ENCODE peak calls at places on chromosome 5, in nine cellular contexts. One of them, this sample, is unnamed.

GRCh38 chr5:144206136-144206535 is 35.5 kb downstream of the KCTD16 start:
- DNase-seq in A549: no peak
- DNase-seq in bronchial epithelial cell: peak
- DNase-seq in fibroblast of villous mesenchyme: no peak
- DNase-seq in PC-3: no peak
- DNase-seq in ovary: no peak
- DNase-seq in breast epithelium: no peak
- DNase-seq in fibroblast of lung: peak
- DNase-seq in GM06990: no peak
- DNase-seq in this sample: peak

GRCh38 chr5:32275421-32275765 is 37.3 kb downstream of the MTMR12 start:
- DNase-seq in A549: no peak
- DNase-seq in bronchial epithelial cell: no peak
- DNase-seq in fibroblast of villous mesenchyme: no peak
- DNase-seq in PC-3: no peak
- DNase-seq in ovary: no peak
- DNase-seq in breast epithelium: no peak
- DNase-seq in fibroblast of lung: no peak
- DNase-seq in GM06990: no peak
- DNase-seq in this sample: peak

GRCh38 chr5:98934581-98934980 is 5.8 kb upstream of the CHD1 start:
- DNase-seq in A549: no peak
- DNase-seq in bronchial epithelial cell: peak
- DNase-seq in fibroblast of villous mesenchyme: peak
- DNase-seq in PC-3: peak
- DNase-seq in ovary: no peak
- DNase-seq in breast epithelium: no peak
- DNase-seq in fibroblast of lung: peak
- DNase-seq in GM06990: no peak
- DNase-seq in this sample: peak

GRCh38 chr5:31993182-31993961 is 180.7 kb downstream of the GOLPH3 start:
- DNase-seq in A549: no peak
- DNase-seq in bronchial epithelial cell: no peak
- DNase-seq in fibroblast of villous mesenchyme: peak
- DNase-seq in PC-3: no peak
- DNase-seq in ovary: no peak
- DNase-seq in breast epithelium: no peak
- DNase-seq in fibroblast of lung: peak
- DNase-seq in GM06990: peak
- DNase-seq in this sample: peak

GRCh38 chr5:146706321-146706972 is 172.1 kb downstream of the PPP2R2B start:
- DNase-seq in A549: no peak
- DNase-seq in bronchial epithelial cell: no peak
- DNase-seq in fibroblast of villous mesenchyme: no peak
- DNase-seq in PC-3: no peak
- DNase-seq in ovary: no peak
- DNase-seq in breast epithelium: no peak
- DNase-seq in fibroblast of lung: no peak
- DNase-seq in GM06990: no peak
- DNase-seq in this sample: no peak

GRCh38 chr5:64165500-64166200 is at the start of gene RNF180:
- DNase-seq in A549: peak
- DNase-seq in bronchial epithelial cell: peak
- DNase-seq in fibroblast of villous mesenchyme: peak
- DNase-seq in PC-3: peak
- DNase-seq in ovary: peak
- DNase-seq in breast epithelium: peak
- DNase-seq in fibroblast of lung: peak
- DNase-seq in GM06990: peak
- DNase-seq in this sample: peak

GRCh38 chr5:148379340-148379739 is 4.4 kb upstream of the FBXO38 start:
- DNase-seq in A549: no peak
- DNase-seq in bronchial epithelial cell: no peak
- DNase-seq in fibroblast of villous mesenchyme: no peak
- DNase-seq in PC-3: no peak
- DNase-seq in ovary: no peak
- DNase-seq in breast epithelium: no peak
- DNase-seq in fibroblast of lung: no peak
- DNase-seq in GM06990: no peak
- DNase-seq in this sample: no peak

GRCh38 chr5:93078082-93079038 is 502.7 kb downstream of the NR2F1-AS1 start:
- DNase-seq in A549: peak
- DNase-seq in bronchial epithelial cell: peak
- DNase-seq in fibroblast of villous mesenchyme: peak
- DNase-seq in PC-3: peak
- DNase-seq in ovary: peak
- DNase-seq in breast epithelium: peak
- DNase-seq in fibroblast of lung: peak
- DNase-seq in GM06990: peak
- DNase-seq in this sample: peak

GRCh38 chr5:180618830-180619562 is 27.7 kb upstream of the SCGB3A1 start:
- DNase-seq in A549: peak
- DNase-seq in bronchial epithelial cell: no peak
- DNase-seq in fibroblast of villous mesenchyme: peak
- DNase-seq in PC-3: no peak
- DNase-seq in ovary: no peak
- DNase-seq in breast epithelium: no peak
- DNase-seq in fibroblast of lung: peak
- DNase-seq in GM06990: no peak
- DNase-seq in this sample: peak

GRCh38 chr5:136006767-136007251 is 22.0 kb upstream of the TGFBI start:
- DNase-seq in A549: peak
- DNase-seq in bronchial epithelial cell: peak
- DNase-seq in fibroblast of villous mesenchyme: no peak
- DNase-seq in PC-3: peak
- DNase-seq in ovary: no peak
- DNase-seq in breast epithelium: no peak
- DNase-seq in fibroblast of lung: peak
- DNase-seq in GM06990: no peak
- DNase-seq in this sample: peak

GRCh38 chr5:64000096-64000495 is 37.9 kb upstream of the HTR1A start:
- DNase-seq in A549: no peak
- DNase-seq in bronchial epithelial cell: no peak
- DNase-seq in fibroblast of villous mesenchyme: no peak
- DNase-seq in PC-3: no peak
- DNase-seq in ovary: no peak
- DNase-seq in breast epithelium: no peak
- DNase-seq in fibroblast of lung: no peak
- DNase-seq in GM06990: no peak
- DNase-seq in this sample: no peak

GRCh38 chr5:138450971-138451370 is 12.1 kb downstream of the REEP2 start:
- DNase-seq in A549: no peak
- DNase-seq in bronchial epithelial cell: no peak
- DNase-seq in fibroblast of villous mesenchyme: no peak
- DNase-seq in PC-3: no peak
- DNase-seq in ovary: no peak
- DNase-seq in breast epithelium: no peak
- DNase-seq in fibroblast of lung: no peak
- DNase-seq in GM06990: no peak
- DNase-seq in this sample: no peak

DNA sequence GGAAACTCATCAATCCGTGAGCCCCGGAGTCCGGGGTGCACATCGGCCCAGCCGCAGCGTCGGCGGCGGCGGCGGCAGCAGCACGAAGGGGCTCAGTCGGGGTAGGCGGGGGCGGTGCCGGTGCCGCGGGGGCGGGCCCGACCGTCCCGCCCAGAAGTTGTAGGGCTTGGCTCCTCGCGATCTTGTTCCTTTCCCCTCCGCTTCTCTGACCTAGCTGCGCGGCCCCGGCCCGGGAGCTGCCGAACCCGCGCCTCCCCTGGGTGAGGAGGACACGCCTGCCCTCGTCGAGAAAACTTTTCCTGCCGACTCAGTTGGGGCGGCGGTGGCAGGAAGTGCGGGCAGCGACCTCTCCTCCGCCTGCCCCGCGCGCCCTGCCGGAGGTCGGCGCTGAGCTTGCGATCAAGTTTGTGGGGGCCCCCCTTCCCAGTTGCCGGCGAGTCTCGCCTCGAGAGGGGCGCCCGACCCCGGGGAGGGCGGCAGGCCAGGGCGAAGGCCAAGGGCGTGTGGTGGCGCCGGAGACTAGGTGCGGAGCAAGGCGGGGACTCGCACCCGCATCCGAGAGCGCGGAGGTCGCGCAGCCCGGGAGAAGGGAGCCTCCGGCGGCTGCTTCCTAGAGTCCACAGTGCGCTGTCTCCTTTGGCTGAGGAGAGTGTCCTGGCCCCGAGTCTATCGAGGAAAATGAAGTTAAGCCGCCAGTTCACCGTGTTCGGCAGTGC is at the start of gene MAN2A1:
- DNase-seq in A549: peak
- DNase-seq in bronchial epithelial cell: peak
- DNase-seq in fibroblast of villous mesenchyme: peak
- DNase-seq in PC-3: peak
- DNase-seq in ovary: peak
- DNase-seq in breast epithelium: peak
- DNase-seq in fibroblast of lung: peak
- DNase-seq in GM06990: peak
- DNase-seq in this sample: peak
- H3K4me3 ChIP-seq in A549: peak
- H3K4me3 ChIP-seq in bronchial epithelial cell: peak
- H3K4me3 ChIP-seq in fibroblast of villous mesenchyme: peak
- H3K4me3 ChIP-seq in PC-3: peak
- H3K4me3 ChIP-seq in ovary: peak
- H3K4me3 ChIP-seq in breast epithelium: peak
- H3K4me3 ChIP-seq in fibroblast of lung: peak
- H3K4me3 ChIP-seq in GM06990: peak
- H3K4me3 ChIP-seq in this sample: peak

GRCh38 chr5:16557477-16557876 is 59.3 kb downstream of the RETREG1 start:
- DNase-seq in A549: no peak
- DNase-seq in bronchial epithelial cell: no peak
- DNase-seq in fibroblast of villous mesenchyme: no peak
- DNase-seq in PC-3: no peak
- DNase-seq in ovary: no peak
- DNase-seq in breast epithelium: no peak
- DNase-seq in fibroblast of lung: no peak
- DNase-seq in GM06990: no peak
- DNase-seq in this sample: no peak

GRCh38 chr5:16564468-16564867 is 52.3 kb downstream of the RETREG1 start:
- DNase-seq in A549: no peak
- DNase-seq in bronchial epithelial cell: no peak
- DNase-seq in fibroblast of villous mesenchyme: no peak
- DNase-seq in PC-3: no peak
- DNase-seq in ovary: no peak
- DNase-seq in breast epithelium: no peak
- DNase-seq in fibroblast of lung: no peak
- DNase-seq in GM06990: no peak
- DNase-seq in this sample: no peak

GRCh38 chr5:16561660-16562059 is 55.1 kb downstream of the RETREG1 start:
- DNase-seq in A549: no peak
- DNase-seq in bronchial epithelial cell: no peak
- DNase-seq in fibroblast of villous mesenchyme: no peak
- DNase-seq in PC-3: no peak
- DNase-seq in ovary: no peak
- DNase-seq in breast epithelium: no peak
- DNase-seq in fibroblast of lung: no peak
- DNase-seq in GM06990: no peak
- DNase-seq in this sample: no peak

GRCh38 chr5:16554110-16554509 is 62.7 kb downstream of the RETREG1 start:
- DNase-seq in A549: no peak
- DNase-seq in bronchial epithelial cell: no peak
- DNase-seq in fibroblast of villous mesenchyme: no peak
- DNase-seq in PC-3: no peak
- DNase-seq in ovary: no peak
- DNase-seq in breast epithelium: no peak
- DNase-seq in fibroblast of lung: no peak
- DNase-seq in GM06990: no peak
- DNase-seq in this sample: no peak

GRCh38 chr5:16558984-16559629 is 57.7 kb downstream of the RETREG1 start:
- DNase-seq in A549: no peak
- DNase-seq in bronchial epithelial cell: no peak
- DNase-seq in fibroblast of villous mesenchyme: no peak
- DNase-seq in PC-3: no peak
- DNase-seq in ovary: no peak
- DNase-seq in breast epithelium: no peak
- DNase-seq in fibroblast of lung: no peak
- DNase-seq in GM06990: no peak
- DNase-seq in this sample: no peak
- TF ChIP-seq CTCF in A549: no peak
- TF ChIP-seq CTCF in bronchial epithelial cell: peak
- TF ChIP-seq CTCF in fibroblast of villous mesenchyme: no peak
- TF ChIP-seq CTCF in PC-3: no peak
- TF ChIP-seq CTCF in ovary: no peak
- TF ChIP-seq CTCF in breast epithelium: no peak
- TF ChIP-seq CTCF in fibroblast of lung: peak
- TF ChIP-seq CTCF in GM06990: no peak
- TF ChIP-seq CTCF in this sample: no peak

GRCh38 chr5:111071413-111071812 is at the start of gene TSLP:
- DNase-seq in A549: no peak
- DNase-seq in bronchial epithelial cell: no peak
- DNase-seq in fibroblast of villous mesenchyme: no peak
- DNase-seq in PC-3: no peak
- DNase-seq in ovary: no peak
- DNase-seq in breast epithelium: no peak
- DNase-seq in fibroblast of lung: no peak
- DNase-seq in GM06990: no peak
- DNase-seq in this sample: no peak

GRCh38 chr5:111072949-111073682 is 1.6 kb downstream of the TSLP start:
- DNase-seq in A549: peak
- DNase-seq in bronchial epithelial cell: no peak
- DNase-seq in fibroblast of villous mesenchyme: peak
- DNase-seq in PC-3: no peak
- DNase-seq in ovary: no peak
- DNase-seq in breast epithelium: peak
- DNase-seq in fibroblast of lung: peak
- DNase-seq in GM06990: peak
- DNase-seq in this sample: no peak

GRCh38 chr5:111075520-111075919 is 4.0 kb downstream of the TSLP start:
- DNase-seq in A549: no peak
- DNase-seq in bronchial epithelial cell: peak
- DNase-seq in fibroblast of villous mesenchyme: peak
- DNase-seq in PC-3: peak
- DNase-seq in ovary: no peak
- DNase-seq in breast epithelium: no peak
- DNase-seq in fibroblast of lung: peak
- DNase-seq in GM06990: no peak
- DNase-seq in this sample: peak

GRCh38 chr5:111076076-111076475 is 4.6 kb downstream of the TSLP start:
- DNase-seq in A549: no peak
- DNase-seq in bronchial epithelial cell: no peak
- DNase-seq in fibroblast of villous mesenchyme: peak
- DNase-seq in PC-3: no peak
- DNase-seq in ovary: no peak
- DNase-seq in breast epithelium: no peak
- DNase-seq in fibroblast of lung: no peak
- DNase-seq in GM06990: no peak
- DNase-seq in this sample: peak

GRCh38 chr5:111074244-111074643 is 2.7 kb downstream of the TSLP start:
- DNase-seq in A549: no peak
- DNase-seq in bronchial epithelial cell: peak
- DNase-seq in fibroblast of villous mesenchyme: no peak
- DNase-seq in PC-3: no peak
- DNase-seq in ovary: no peak
- DNase-seq in breast epithelium: no peak
- DNase-seq in fibroblast of lung: no peak
- DNase-seq in GM06990: no peak
- DNase-seq in this sample: no peak
- H3K4me3 ChIP-seq in A549: no peak
- H3K4me3 ChIP-seq in bronchial epithelial cell: peak
- H3K4me3 ChIP-seq in fibroblast of villous mesenchyme: peak
- H3K4me3 ChIP-seq in PC-3: no peak
- H3K4me3 ChIP-seq in ovary: no peak
- H3K4me3 ChIP-seq in breast epithelium: peak
- H3K4me3 ChIP-seq in fibroblast of lung: peak
- H3K4me3 ChIP-seq in GM06990: no peak
- H3K4me3 ChIP-seq in this sample: peak

GRCh38 chr5:141677415-141677814 is 4.6 kb downstream of the ARAP3 start:
- DNase-seq in A549: peak
- DNase-seq in bronchial epithelial cell: no peak
- DNase-seq in fibroblast of villous mesenchyme: no peak
- DNase-seq in PC-3: peak
- DNase-seq in ovary: no peak
- DNase-seq in breast epithelium: no peak
- DNase-seq in fibroblast of lung: no peak
- DNase-seq in GM06990: no peak
- DNase-seq in this sample: no peak
- TF ChIP-seq CTCF in A549: no peak
- TF ChIP-seq CTCF in bronchial epithelial cell: no peak
- TF ChIP-seq CTCF in fibroblast of villous mesenchyme: peak
- TF ChIP-seq CTCF in PC-3: peak
- TF ChIP-seq CTCF in ovary: no peak
- TF ChIP-seq CTCF in breast epithelium: no peak
- TF ChIP-seq CTCF in fibroblast of lung: peak
- TF ChIP-seq CTCF in GM06990: peak
- TF ChIP-seq CTCF in this sample: peak

This sample was measured in fibroblast of pulmonary artery.